ENCODE peak calls at places on chromosomes 1 and 21, in six cellular contexts. X, J, B, O, G and P are unnamed samples.

GRCh38 chr1:4422496-4423289 is 231.7 kb upstream of the AJAP1 start:
- DNase-seq in X (no peak), J (no peak), B (no peak), O (no peak), G (no peak), P (no peak)

GRCh38 chr1:175191654-175192053 is 922 bp downstream of the KIAA0040 start:
- DNase-seq in X (no peak), J (no peak), B (no peak), O (peak), G (no peak), P (no peak)

GRCh38 chr1:192261476-192261875 is 55.3 kb upstream of the RGS21 start:
- DNase-seq in X (no peak), J (no peak), B (no peak), O (no peak), G (no peak), P (no peak)

GRCh38 chr1:60425528-60425927 is 352.0 kb upstream of the C1orf87 start:
- DNase-seq in X (no peak), J (no peak), B (no peak), O (peak), G (no peak), P (no peak)

GRCh38 chr1:91806777-91807700 is 78.9 kb downstream of the TGFBR3 start:
- DNase-seq in X (no peak), J (no peak), B (no peak), O (peak), G (no peak), P (no peak)

GRCh38 chr21:45070970-45071369 is 3.4 kb upstream of the ADARB1 start:
- DNase-seq in X (no peak), J (no peak), B (no peak), O (no peak), G (no peak), P (no peak)

GRCh38 chr1:35454175-35454574 is 103.0 kb downstream of the KIAA0319L start:
- DNase-seq in X (no peak), J (no peak), B (no peak), O (no peak), G (no peak), P (no peak)

GRCh38 chr1:18464665-18465050 is 16.1 kb upstream of the KLHDC7A start:
- DNase-seq in X (peak), J (no peak), B (no peak), O (no peak), G (no peak), P (no peak)

GRCh38 chr1:119448112-119448511 is 33.2 kb downstream of the HSD3B2 start:
- DNase-seq in X (no peak), J (no peak), B (no peak), O (no peak), G (no peak), P (no peak)

GRCh38 chr1:76620371-76620770 is 246.9 kb upstream of the ST6GALNAC5 start:
- DNase-seq in X (no peak), J (no peak), B (no peak), O (no peak), G (no peak), P (no peak)

GRCh38 chr1:119204169-119204568 is 63.7 kb upstream of the WARS2 start:
- DNase-seq in X (no peak), J (no peak), B (no peak), O (no peak), G (no peak), P (no peak)

GRCh38 chr1:110686188-110686587 is 11.4 kb upstream of the KCNA3 start:
- DNase-seq in X (no peak), J (no peak), B (no peak), O (no peak), G (no peak), P (no peak)

GRCh38 chr1:40247655-40248054 is at the start of gene TMCO2:
- DNase-seq in X (no peak), J (no peak), B (no peak), O (no peak), G (no peak), P (no peak)

GRCh38 chr1:154837679-154838171 is 32.4 kb downstream of the KCNN3 start:
- DNase-seq in X (peak), J (no peak), B (no peak), O (peak), G (peak), P (no peak)

GRCh38 chr1:95223110-95223509 is 10.9 kb upstream of the RWDD3 start:
- DNase-seq in X (no peak), J (no peak), B (no peak), O (peak), G (no peak), P (no peak)

GRCh38 chr1:36420409-36420808 is 22.7 kb upstream of the LSM10 start:
- DNase-seq in X (no peak), J (no peak), B (peak), O (peak), G (no peak), P (no peak)

GRCh38 chr1:173603056-173603591 is at the start of gene SLC9C2:
- DNase-seq in X (no peak), J (no peak), B (peak), O (peak), G (no peak), P (no peak)

GRCh38 chr1:21397813-21398188 is 42.1 kb upstream of the NBPF3 start:
- DNase-seq in X (peak), J (no peak), B (no peak), O (no peak), G (no peak), P (no peak)

GRCh38 chr1:96048572-96048971 is 673.0 kb upstream of the PTBP2 start:
- DNase-seq in X (no peak), J (no peak), B (no peak), O (no peak), G (no peak), P (no peak)

GRCh38 chr1:184866991-184867788 is 107.1 kb downstream of the NIBAN1 start:
- DNase-seq in X (no peak), J (no peak), B (peak), O (peak), G (no peak), P (peak)

GRCh38 chr1:23273450-23274133 is 56.3 kb upstream of the HTR1D start:
- DNase-seq in X (no peak), J (no peak), B (peak), O (peak), G (no peak), P (peak)

GRCh38 chr1:72442251-72442650 is 159.9 kb upstream of the NEGR1 start:
- DNase-seq in X (no peak), J (no peak), B (no peak), O (peak), G (no peak), P (no peak)

GRCh38 chr1:41109316-41110263 is 88.1 kb upstream of the SLFNL1 start:
- DNase-seq in X (no peak), J (no peak), B (peak), O (peak), G (no peak), P (peak)

GRCh38 chr1:109910963-109911798 is 532 bp downstream of the CSF1 start:
- DNase-seq in X (no peak), J (peak), B (no peak), O (peak), G (peak), P (no peak)

GRCh38 chr1:99643021-99643779 is 2.7 kb upstream of the PALMD start:
- DNase-seq in X (no peak), J (no peak), B (no peak), O (peak), G (no peak), P (no peak)

GRCh38 chr21:27734146-27734545 is 767.3 kb upstream of the ADAMTS5 start:
- DNase-seq in X (no peak), J (no peak), B (peak), O (peak), G (no peak), P (peak)

GRCh38 chr1:152460529-152460899 is 46.5 kb upstream of the CRNN start:
- DNase-seq in X (no peak), J (no peak), B (no peak), O (no peak), G (no peak), P (no peak)

GRCh38 chr21:43995521-43996105 is 16.5 kb upstream of the TRAPPC10 start:
- DNase-seq in X (peak), J (no peak), B (no peak), O (no peak), G (no peak), P (no peak)

GRCh38 chr1:58809327-58810040 is 25.6 kb upstream of the JUN start:
- DNase-seq in X (peak), J (no peak), B (no peak), O (peak), G (no peak), P (no peak)